ENCODE peak calls at places on chromosomes 6 and 20, in five cellular contexts. E is mucosa of descending colon; W is brain microvascular endothelial cell; A is CD8-positive, alpha-beta T cell; Z is WERI-Rb-1. R is an unnamed sample.

GRCh38 chr6:52416629-52417151 is 3.5 kb upstream of the EFHC1 start:
- DNase-seq in E (no peak), W (peak), A (peak), Z (peak), R (peak)

GRCh38 chr6:18260448-18261106 is 3.8 kb downstream of the DEK start:
- DNase-seq in E (no peak), W (peak), A (no peak), Z (no peak), R (no peak)

GRCh38 chr6:15752820-15753219 is 90.0 kb upstream of the DTNBP1 start:
- DNase-seq in E (no peak), W (no peak), A (no peak), Z (peak), R (no peak)

GRCh38 chr6:7150381-7151064 is 42.8 kb downstream of the RREB1 start:
- DNase-seq in E (no peak), W (no peak), A (no peak), Z (peak), R (no peak)

GRCh38 chr6:168432196-168432595 is 8.8 kb upstream of the SMOC2 start:
- DNase-seq in E (no peak), W (no peak), A (no peak), Z (no peak), R (no peak)

GRCh38 chr6:113137411-113137810 is 719.7 kb upstream of the MARCKS start:
- DNase-seq in E (no peak), W (no peak), A (no peak), Z (no peak), R (peak)

GRCh38 chr20:63206878-63207277 is 9.1 kb downstream of the YTHDF1 start:
- DNase-seq in E (peak), W (no peak), A (no peak), Z (no peak), R (no peak)

GRCh38 chr20:24376523-24377085 is 92.8 kb upstream of the SYNDIG1 start:
- DNase-seq in E (no peak), W (no peak), A (no peak), Z (no peak), R (no peak)

GRCh38 chr6:122248001-122248669 is 151.3 kb upstream of the HSF2 start:
- DNase-seq in E (peak), W (no peak), A (no peak), Z (no peak), R (no peak)

GRCh38 chr20:63552481-63553249 is 1.3 kb upstream of the FNDC11 start:
- DNase-seq in E (no peak), W (no peak), A (peak), Z (peak), R (no peak)

GRCh38 chr6:123681957-123682462 is 45.3 kb upstream of the TRDN start:
- DNase-seq in E (no peak), W (no peak), A (no peak), Z (no peak), R (no peak)

GRCh38 chr6:51842487-51843469 is 244.6 kb downstream of the PKHD1 start:
- DNase-seq in E (no peak), W (no peak), A (no peak), Z (no peak), R (no peak)

GRCh38 chr20:18698735-18699380 is 111.0 kb downstream of the DTD1 start:
- DNase-seq in E (no peak), W (no peak), A (no peak), Z (no peak), R (no peak)

GRCh38 chr20:24948939-24949679 is at the start of gene CST7:
- DNase-seq in E (peak), W (no peak), A (peak), Z (no peak), R (no peak)

GRCh38 chr6:75600694-75601265 is 900 bp upstream of the SENP6 start:
- DNase-seq in E (no peak), W (no peak), A (no peak), Z (no peak), R (no peak)

GRCh38 chr6:154302111-154302752 is 54.4 kb downstream of the IPCEF1 start:
- DNase-seq in E (no peak), W (peak), A (no peak), Z (no peak), R (no peak)

GRCh38 chr6:2630891-2631458 is 119.7 kb downstream of the MYLK4 start:
- DNase-seq in E (no peak), W (peak), A (no peak), Z (no peak), R (no peak)

GRCh38 chr6:131950767-131951575 is at the start of gene CCN2:
- DNase-seq in E (peak), W (peak), A (no peak), Z (no peak), R (peak)

GRCh38 chr6:130900913-130901312 is 73.7 kb downstream of the SMLR1 start:
- DNase-seq in E (no peak), W (peak), A (no peak), Z (no peak), R (no peak)

GRCh38 chr6:161748535-161749386 is 474.9 kb upstream of the AGPAT4 start:
- DNase-seq in E (no peak), W (peak), A (no peak), Z (peak), R (peak)

GRCh38 chr6:99850841-99851240 is 143.2 kb downstream of the MCHR2 start:
- DNase-seq in E (no peak), W (no peak), A (no peak), Z (no peak), R (no peak)

GRCh38 chr20:62752671-62753501 is 43.4 kb upstream of the MRGBP start:
- DNase-seq in E (peak), W (no peak), A (peak), Z (no peak), R (no peak)

GRCh38 chr6:131572686-131573415 is at the start of gene ARG1:
- DNase-seq in E (no peak), W (no peak), A (no peak), Z (no peak), R (no peak)

GRCh38 chr20:25072226-25072811 is 9.6 kb downstream of the VSX1 start:
- DNase-seq in E (no peak), W (peak), A (no peak), Z (no peak), R (no peak)

GRCh38 chr20:50981714-50982048 is 23.1 kb downstream of the MOCS3 start:
- DNase-seq in E (no peak), W (no peak), A (no peak), Z (no peak), R (no peak)
- TF ChIP-seq CTCF in E (no peak), W (no peak), A (peak), Z (no peak), R (no peak)

GRCh38 chr6:70709826-70710225 is 42.1 kb downstream of the SMAP1 start:
- DNase-seq in E (no peak), W (peak), A (no peak), Z (no peak), R (no peak)

GRCh38 chr6:70708448-70708847 is 40.8 kb downstream of the SMAP1 start:
- DNase-seq in E (no peak), W (no peak), A (no peak), Z (no peak), R (no peak)

GRCh38 chr6:70707893-70708292 is 40.2 kb downstream of the SMAP1 start:
- DNase-seq in E (no peak), W (no peak), A (no peak), Z (no peak), R (no peak)

GRCh38 chr6:70705772-70706171 is 38.1 kb downstream of the SMAP1 start:
- DNase-seq in E (no peak), W (no peak), A (no peak), Z (no peak), R (no peak)

DNA sequence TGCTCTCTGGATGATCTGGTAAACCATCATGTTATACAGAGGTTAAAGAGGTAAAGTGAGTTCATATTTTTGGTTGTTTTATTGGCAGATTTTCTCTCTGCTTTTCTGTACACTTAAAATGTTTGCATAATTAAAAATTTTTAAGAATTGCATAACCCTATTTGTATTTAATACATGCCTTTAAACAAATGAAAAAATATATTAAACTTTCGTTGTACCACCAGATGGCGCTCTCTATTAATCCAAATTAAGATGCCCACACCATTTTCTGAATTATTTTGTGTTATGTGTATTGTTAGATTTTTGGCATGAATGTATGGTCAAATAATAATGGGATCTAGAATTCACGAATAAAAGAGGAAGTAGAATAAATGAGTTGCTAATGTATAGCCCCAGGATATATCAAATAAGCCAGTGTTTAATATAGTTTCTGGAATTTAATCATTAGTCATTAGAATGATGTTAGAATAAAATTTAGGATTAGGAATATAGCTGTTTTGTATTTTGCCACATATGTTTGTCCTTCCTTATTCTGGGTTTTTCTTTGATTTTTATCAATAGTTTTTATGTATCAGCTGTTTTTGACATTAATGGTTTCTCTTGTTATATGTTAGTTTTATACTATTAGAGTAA is 38.9 kb downstream of the SMAP1 start:
- DNase-seq in E (no peak), W (no peak), A (no peak), Z (no peak), R (no peak)
- TF ChIP-seq CTCF in E (no peak), W (peak), A (peak), Z (no peak), R (peak)

DNA sequence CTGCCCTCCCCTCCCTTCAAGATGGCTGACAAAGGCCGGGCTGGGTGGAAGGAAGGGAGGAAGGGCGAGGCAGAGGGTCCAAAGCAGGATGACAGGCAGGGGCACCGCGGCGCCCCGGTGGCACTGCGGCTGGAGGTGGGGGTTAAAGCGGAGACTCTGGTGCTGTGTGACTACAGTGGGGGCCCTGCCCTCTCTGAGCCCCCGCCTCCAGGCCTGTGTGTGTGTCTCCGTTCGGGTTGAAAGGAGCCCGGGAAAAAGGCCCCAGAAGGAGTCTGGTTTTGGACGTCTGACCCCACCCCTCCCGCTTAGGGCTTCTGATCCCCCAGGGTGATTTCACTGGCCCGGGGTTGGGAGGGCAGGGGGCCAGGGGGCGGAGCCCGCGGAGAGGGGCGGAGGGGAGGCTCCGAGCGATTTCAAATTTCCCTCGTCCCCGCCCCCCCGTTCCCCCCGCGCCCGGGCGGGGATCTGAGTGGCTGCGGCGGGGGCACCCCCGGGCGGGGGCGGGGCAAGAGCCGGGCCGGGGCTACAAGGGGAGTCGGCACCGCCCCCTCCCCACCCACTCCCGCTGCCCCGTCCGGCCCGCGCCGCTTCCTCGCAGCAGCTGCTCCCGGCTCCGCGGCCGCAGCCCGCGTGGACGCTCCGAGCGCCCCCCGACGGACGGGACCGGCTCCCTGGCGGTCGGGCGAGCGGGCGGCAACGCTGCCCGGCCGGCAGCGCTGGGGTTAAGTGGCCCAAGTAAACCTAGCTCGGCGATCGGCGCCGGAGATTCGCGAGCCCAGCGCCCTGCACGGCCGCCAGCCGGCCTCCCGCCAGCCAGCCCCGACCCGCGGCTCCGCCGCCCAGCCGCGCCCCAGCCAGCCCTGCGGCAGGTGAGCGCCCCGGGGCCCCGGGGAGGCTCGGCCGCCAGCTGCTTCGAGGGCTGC is at the start of gene DNMT3B:
- DNase-seq in E (peak), W (peak), A (peak), Z (peak), R (peak)
- TF ChIP-seq CTCF in E (no peak), W (no peak), A (no peak), Z (peak), R (peak)

DNA sequence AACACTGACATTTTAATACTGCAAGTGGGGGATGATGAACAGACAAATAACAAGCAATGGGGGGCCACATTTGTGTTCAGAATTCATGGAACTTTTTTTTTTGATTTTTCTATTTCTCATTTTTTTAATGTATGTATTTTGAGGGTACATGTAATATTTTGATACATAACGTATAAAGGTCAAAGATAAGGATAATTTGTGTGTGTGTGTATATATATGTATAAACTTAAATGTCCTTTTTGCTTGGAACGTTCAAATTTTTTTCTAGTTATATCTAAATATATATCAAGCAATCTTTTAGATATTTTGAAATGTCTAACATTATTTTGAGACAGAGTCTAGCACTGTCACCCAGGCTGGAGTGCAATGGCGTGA is 12.3 kb upstream of the ZNF311 start:
- DNase-seq in E (no peak), W (no peak), A (no peak), Z (no peak), R (no peak)
- TF ChIP-seq CTCF in E (no peak), W (no peak), A (no peak), Z (no peak), R (no peak)

DNA sequence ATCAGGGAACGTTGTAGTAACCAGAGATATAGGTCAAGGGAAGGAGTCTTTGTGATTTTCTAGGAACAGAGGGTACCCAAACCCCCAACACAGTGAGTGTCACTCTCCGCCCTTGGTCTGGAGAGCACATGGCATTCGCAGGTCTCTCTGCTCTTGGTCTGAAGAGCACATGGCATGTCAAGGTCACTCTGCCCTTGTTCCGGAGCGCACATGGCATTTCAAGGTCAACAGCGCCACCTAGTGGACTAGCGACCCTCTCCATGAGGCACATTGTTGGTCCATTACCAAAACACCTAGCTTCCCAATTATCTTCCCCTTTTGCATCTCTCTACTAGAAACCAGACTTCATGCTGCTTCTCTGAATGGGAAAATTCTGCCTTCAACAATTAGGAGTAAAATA is 260.0 kb downstream of the C6orf118 start:
- DNase-seq in E (no peak), W (no peak), A (no peak), Z (peak), R (no peak)
- TF ChIP-seq CTCF in E (no peak), W (peak), A (no peak), Z (peak), R (no peak)

GRCh38 chr20:45985573-45985972 is 13.6 kb upstream of the ZNF335 start:
- DNase-seq in E (no peak), W (no peak), A (no peak), Z (peak), R (no peak)
- TF ChIP-seq CTCF in E (no peak), W (peak), A (no peak), Z (peak), R (no peak)

GRCh38 chr6:147970970-147971369 is 371.7 kb upstream of the SASH1 start:
- DNase-seq in E (no peak), W (peak), A (no peak), Z (no peak), R (no peak)
- TF ChIP-seq CTCF in E (no peak), W (peak), A (no peak), Z (peak), R (no peak)

GRCh38 chr20:40942015-40942414 is 86.6 kb upstream of the TOP1 start:
- DNase-seq in E (no peak), W (no peak), A (no peak), Z (no peak), R (no peak)

GRCh38 chr20:40942775-40943174 is 85.8 kb upstream of the TOP1 start:
- DNase-seq in E (no peak), W (no peak), A (no peak), Z (no peak), R (no peak)

GRCh38 chr20:40943591-40943990 is 85.0 kb upstream of the TOP1 start:
- DNase-seq in E (no peak), W (no peak), A (no peak), Z (no peak), R (no peak)

GRCh38 chr20:40945754-40946451 is 82.7 kb upstream of the TOP1 start:
- DNase-seq in E (no peak), W (peak), A (no peak), Z (peak), R (peak)

GRCh38 chr20:40945189-40945588 is 83.4 kb upstream of the TOP1 start:
- DNase-seq in E (no peak), W (no peak), A (no peak), Z (no peak), R (no peak)
- TF ChIP-seq CTCF in E (no peak), W (no peak), A (no peak), Z (no peak), R (no peak)

DNA sequence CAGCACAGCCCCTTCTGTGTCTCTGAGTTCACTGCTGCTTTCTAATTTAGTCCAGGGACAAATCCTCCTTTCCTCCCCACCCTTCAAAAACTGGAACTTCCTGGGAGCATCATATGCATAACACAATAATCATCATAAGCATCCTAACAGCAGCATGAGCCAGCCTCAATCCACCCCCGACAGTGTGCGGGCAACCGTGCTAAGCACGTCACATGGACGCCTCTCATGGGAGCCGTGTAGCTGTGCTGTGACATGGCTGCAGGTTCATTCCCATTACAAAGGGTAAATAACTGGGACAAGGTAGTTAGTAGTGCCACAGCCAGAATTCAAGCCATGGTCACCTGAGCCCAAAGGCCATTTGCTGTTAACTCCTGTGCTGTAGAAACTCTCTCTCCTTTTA is 24.5 kb upstream of the ULBP3 start:
- DNase-seq in E (no peak), W (no peak), A (no peak), Z (no peak), R (no peak)
- TF ChIP-seq CTCF in E (no peak), W (no peak), A (no peak), Z (no peak), R (no peak)

DNA sequence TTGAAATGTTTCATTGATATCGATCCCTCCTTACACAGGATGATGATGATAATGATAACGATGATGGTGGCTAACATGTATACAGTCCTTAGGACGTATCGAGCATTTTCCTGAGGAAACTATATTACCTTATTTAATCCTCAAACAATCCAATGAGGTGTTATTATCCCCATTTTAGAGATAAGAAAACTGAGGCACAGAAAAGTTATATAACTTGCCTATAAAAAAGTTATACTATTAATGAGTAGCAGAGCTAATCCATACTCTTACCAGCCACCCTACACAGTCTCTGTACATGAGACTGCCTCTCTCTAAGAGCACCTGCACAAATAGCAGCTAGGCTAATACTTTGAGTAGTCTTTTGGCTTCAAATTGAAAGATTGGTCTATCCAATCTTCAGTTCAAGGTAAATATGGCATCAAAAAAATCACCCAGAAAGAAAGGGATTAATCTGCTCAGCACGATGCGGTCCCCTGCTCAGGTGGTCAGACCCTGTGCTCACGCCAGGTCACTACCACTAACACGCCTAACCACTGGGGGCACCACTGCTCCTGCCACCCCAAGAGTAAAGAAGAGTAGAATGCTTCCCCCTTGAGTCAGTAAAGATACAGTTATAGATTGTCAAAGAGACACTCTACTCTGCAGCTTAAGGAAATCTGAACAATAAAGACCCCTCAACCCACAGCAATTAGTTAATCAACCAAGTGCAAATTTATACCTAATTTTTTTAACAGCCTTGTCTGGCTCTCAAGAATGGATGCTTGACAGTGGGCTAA is 15.0 kb downstream of the GABBR1 start:
- DNase-seq in E (no peak), W (no peak), A (no peak), Z (peak), R (no peak)
- TF ChIP-seq CTCF in E (no peak), W (peak), A (no peak), Z (peak), R (no peak)